ENCODE peak calls at places on chromosomes 6 and 20, in six cellular contexts. One of them, this sample, is unnamed.

GRCh38 chr6:155587817-155588216 is 132.2 kb upstream of the NOX3 start:
- DNase-seq in GM12878: no peak
- DNase-seq in HepG2: no peak
- DNase-seq in K562: no peak
- DNase-seq in A549: no peak
- DNase-seq in endothelial cell of umbilical vein: no peak
- DNase-seq in this sample: no peak

GRCh38 chr6:35497571-35498406 is 910 bp upstream of the TEAD3 start:
- DNase-seq in K562: peak; percentile 86
- DNase-seq in endothelial cell of umbilical vein: peak; percentile 46
- DNase-seq in A549: peak; percentile 26
- DNase-seq in HepG2: peak; percentile 47
- DNase-seq in GM12878: no peak
- DNase-seq in this sample: peak; percentile 91

GRCh38 chr6:448296-449056 is 56.9 kb downstream of the IRF4 start:
- DNase-seq in GM12878: no peak
- DNase-seq in HepG2: no peak
- DNase-seq in K562: no peak
- DNase-seq in endothelial cell of umbilical vein: no peak
- DNase-seq in A549: no peak
- DNase-seq in this sample: no peak

GRCh38 chr6:43494321-43494720 is 15.8 kb downstream of the LRRC73 start:
- DNase-seq in A549: no peak
- DNase-seq in K562: peak; percentile 49
- DNase-seq in endothelial cell of umbilical vein: no peak
- DNase-seq in GM12878: no peak
- DNase-seq in HepG2: no peak
- DNase-seq in this sample: no peak

GRCh38 chr6:100479180-100480035 is 14.7 kb upstream of the SIM1 start:
- DNase-seq in A549: no peak
- DNase-seq in HepG2: peak; percentile 27
- DNase-seq in endothelial cell of umbilical vein: peak; percentile 68
- DNase-seq in GM12878: peak; percentile 34
- DNase-seq in K562: peak; percentile 54
- DNase-seq in this sample: peak; percentile 67

GRCh38 chr6:106149472-106150069 is 63.4 kb downstream of the PRDM1 start:
- DNase-seq in A549: no peak
- DNase-seq in GM12878: no peak
- DNase-seq in HepG2: no peak
- DNase-seq in endothelial cell of umbilical vein: no peak
- DNase-seq in K562: no peak
- DNase-seq in this sample: no peak

GRCh38 chr6:110239516-110240265 is 59.5 kb downstream of the CDC40 start:
- DNase-seq in endothelial cell of umbilical vein: no peak
- DNase-seq in K562: no peak
- DNase-seq in HepG2: no peak
- DNase-seq in GM12878: no peak
- DNase-seq in A549: no peak
- DNase-seq in this sample: no peak

GRCh38 chr6:167130008-167130677 is 7.2 kb downstream of the CCR6 start:
- DNase-seq in endothelial cell of umbilical vein: no peak
- DNase-seq in K562: no peak
- DNase-seq in GM12878: no peak
- DNase-seq in HepG2: no peak
- DNase-seq in A549: no peak
- DNase-seq in this sample: no peak

GRCh38 chr20:15708984-15709598 is 864.2 kb downstream of the KIF16B start:
- DNase-seq in A549: peak; percentile 54
- DNase-seq in K562: peak; percentile 26
- DNase-seq in endothelial cell of umbilical vein: no peak
- DNase-seq in GM12878: no peak
- DNase-seq in HepG2: peak; percentile 52
- DNase-seq in this sample: peak; percentile 43

GRCh38 chr20:51326241-51326819 is 216.2 kb downstream of the NFATC2 start:
- DNase-seq in HepG2: peak; percentile 61
- DNase-seq in GM12878: no peak
- DNase-seq in endothelial cell of umbilical vein: peak; percentile 39
- DNase-seq in K562: peak; percentile 22
- DNase-seq in A549: peak; percentile 66
- DNase-seq in this sample: peak; percentile 65

GRCh38 chr6:156595481-156595880 is 181.7 kb upstream of the ARID1B start:
- DNase-seq in K562: no peak
- DNase-seq in GM12878: no peak
- DNase-seq in endothelial cell of umbilical vein: no peak
- DNase-seq in A549: no peak
- DNase-seq in HepG2: no peak
- DNase-seq in this sample: no peak

GRCh38 chr20:11204926-11205768 is 531.3 kb upstream of the JAG1 start:
- DNase-seq in GM12878: peak; percentile 50
- DNase-seq in endothelial cell of umbilical vein: peak; percentile 79
- DNase-seq in HepG2: peak; percentile 71
- DNase-seq in A549: peak; percentile 53
- DNase-seq in K562: no peak
- DNase-seq in this sample: peak; percentile 77

GRCh38 chr20:45358282-45359068 is 4.5 kb upstream of the SYS1 start:
- DNase-seq in HepG2: peak; percentile 64
- DNase-seq in K562: no peak
- DNase-seq in A549: no peak
- DNase-seq in endothelial cell of umbilical vein: peak; percentile 89
- DNase-seq in GM12878: no peak
- DNase-seq in this sample: peak; percentile 60

GRCh38 chr20:32278199-32278643 is 770 bp downstream of the KIF3B start:
- DNase-seq in HepG2: no peak
- DNase-seq in A549: no peak
- DNase-seq in endothelial cell of umbilical vein: peak; percentile 2
- DNase-seq in GM12878: peak; percentile 67
- DNase-seq in K562: no peak
- DNase-seq in this sample: peak; percentile 54

GRCh38 chr20:32285621-32286334 is 8.3 kb downstream of the KIF3B start:
- DNase-seq in A549: no peak
- DNase-seq in endothelial cell of umbilical vein: no peak
- DNase-seq in HepG2: no peak
- DNase-seq in GM12878: peak; percentile 84
- DNase-seq in K562: peak; percentile 64
- DNase-seq in this sample: peak; percentile 42

GRCh38 chr20:32285082-32285620 is 7.7 kb downstream of the KIF3B start:
- DNase-seq in K562: no peak
- DNase-seq in GM12878: peak; percentile 40
- DNase-seq in HepG2: no peak
- DNase-seq in endothelial cell of umbilical vein: no peak
- DNase-seq in A549: no peak
- DNase-seq in this sample: no peak

GRCh38 chr20:32281711-32282110 is 4.3 kb downstream of the KIF3B start:
- DNase-seq in K562: no peak
- DNase-seq in GM12878: no peak
- DNase-seq in HepG2: no peak
- DNase-seq in endothelial cell of umbilical vein: no peak
- DNase-seq in A549: no peak
- DNase-seq in this sample: no peak

DNA sequence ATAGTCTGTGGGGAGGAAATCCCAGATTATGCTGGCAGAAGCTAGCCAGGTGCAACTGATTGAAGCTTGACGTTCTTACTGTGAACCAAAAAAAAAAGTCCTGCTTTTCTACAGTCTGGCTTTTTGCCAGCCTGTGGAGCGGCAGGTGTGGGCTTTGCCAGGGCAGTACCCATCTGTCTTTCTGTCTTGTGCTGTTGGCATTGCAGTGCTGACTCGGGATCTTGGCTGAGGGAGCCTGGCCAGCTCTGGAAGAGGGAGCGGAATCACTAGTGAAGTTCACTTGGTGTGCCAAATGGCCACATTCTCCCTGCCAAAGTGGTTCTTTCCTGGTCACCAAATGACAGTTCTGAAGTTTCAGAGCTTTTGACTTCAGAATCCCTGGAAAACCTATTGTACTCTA is 5.0 kb downstream of the KIF3B start:
- DNase-seq in endothelial cell of umbilical vein: no peak
- DNase-seq in A549: no peak
- DNase-seq in HepG2: no peak
- DNase-seq in GM12878: no peak
- DNase-seq in K562: no peak
- DNase-seq in this sample: no peak
- TF ChIP-seq MYC in endothelial cell of umbilical vein: no peak
- TF ChIP-seq MYC in A549: no peak
- TF ChIP-seq MYC in HepG2: no peak
- TF ChIP-seq MYC in GM12878: no peak
- TF ChIP-seq MYC in K562: no peak
- TF ChIP-seq MYC in this sample: no peak

DNA sequence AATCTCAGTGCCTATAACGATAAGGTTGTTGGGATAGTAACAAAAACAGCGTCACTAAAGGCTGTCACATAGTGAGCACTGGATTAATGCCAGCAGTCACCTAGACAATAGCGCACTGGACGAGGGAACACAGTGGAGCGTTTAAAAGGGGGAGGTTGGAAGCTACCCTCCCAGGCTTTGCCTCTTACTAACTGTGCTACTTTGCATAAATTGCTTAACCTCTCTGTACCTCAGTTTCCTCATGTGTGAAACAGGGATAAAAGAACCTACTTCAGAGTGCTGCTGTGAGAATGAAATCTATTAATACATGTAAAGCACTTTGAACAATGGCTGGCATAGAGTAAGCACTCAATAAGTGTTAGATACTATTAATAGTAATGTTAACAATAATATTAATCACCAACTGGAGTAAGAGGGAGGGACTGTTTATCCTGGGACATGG is 10.5 kb downstream of the BCL2L1 start:
- DNase-seq in A549: no peak
- DNase-seq in endothelial cell of umbilical vein: no peak
- DNase-seq in K562: no peak
- DNase-seq in GM12878: no peak
- DNase-seq in HepG2: peak; percentile 62
- DNase-seq in this sample: no peak
- H3K4me3 ChIP-seq in A549: peak overlapping the region; percentile 20
- H3K4me3 ChIP-seq in endothelial cell of umbilical vein: no peak overlapping the region
- H3K4me3 ChIP-seq in K562: peak overlapping the region; percentile 4
- H3K4me3 ChIP-seq in GM12878: no peak overlapping the region
- H3K4me3 ChIP-seq in HepG2: peak overlapping the region; percentile 29
- H3K4me3 ChIP-seq in this sample: no peak overlapping the region

GRCh38 chr6:12580296-12580695 is 136.3 kb upstream of the PHACTR1 start:
- DNase-seq in GM12878: no peak
- DNase-seq in HepG2: no peak
- DNase-seq in endothelial cell of umbilical vein: no peak
- DNase-seq in A549: no peak
- DNase-seq in K562: no peak
- DNase-seq in this sample: no peak
- TF ChIP-seq POLR2A in GM12878: no peak
- TF ChIP-seq POLR2A in HepG2: no peak
- TF ChIP-seq POLR2A in endothelial cell of umbilical vein: no peak
- TF ChIP-seq POLR2A in A549: no peak
- TF ChIP-seq POLR2A in K562: no peak
- TF ChIP-seq POLR2A in this sample: no peak

GRCh38 chr6:20564269-20564668 is 30.0 kb downstream of the CDKAL1 start:
- DNase-seq in GM12878: no peak
- DNase-seq in endothelial cell of umbilical vein: peak; percentile 59
- DNase-seq in HepG2: no peak
- DNase-seq in A549: no peak
- DNase-seq in K562: no peak
- DNase-seq in this sample: peak; percentile 38
- TF ChIP-seq MYC in GM12878: no peak
- TF ChIP-seq MYC in endothelial cell of umbilical vein: no peak
- TF ChIP-seq MYC in HepG2: no peak
- TF ChIP-seq MYC in A549: no peak
- TF ChIP-seq MYC in K562: no peak
- TF ChIP-seq MYC in this sample: no peak

GRCh38 chr6:119145111-119145510 is 66.6 kb upstream of the FAM184A start:
- DNase-seq in HepG2: no peak
- DNase-seq in GM12878: no peak
- DNase-seq in K562: no peak
- DNase-seq in A549: no peak
- DNase-seq in endothelial cell of umbilical vein: peak; percentile 21
- DNase-seq in this sample: peak; percentile 82

GRCh38 chr6:119148102-119148824 is 69.8 kb upstream of the FAM184A start:
- DNase-seq in GM12878: no peak
- DNase-seq in HepG2: peak; percentile 79
- DNase-seq in K562: peak; percentile 31
- DNase-seq in endothelial cell of umbilical vein: peak; percentile 72
- DNase-seq in A549: peak; percentile 33
- DNase-seq in this sample: peak; percentile 67

GRCh38 chr6:119147101-119148053 is 68.9 kb upstream of the FAM184A start:
- DNase-seq in HepG2: peak; percentile 92
- DNase-seq in A549: peak; percentile 65
- DNase-seq in GM12878: peak; percentile 60
- DNase-seq in endothelial cell of umbilical vein: peak; percentile 77
- DNase-seq in K562: peak; percentile 89
- DNase-seq in this sample: peak; percentile 94

GRCh38 chr6:119152187-119152586 is 73.7 kb upstream of the FAM184A start:
- DNase-seq in K562: no peak
- DNase-seq in GM12878: no peak
- DNase-seq in endothelial cell of umbilical vein: no peak
- DNase-seq in A549: no peak
- DNase-seq in HepG2: no peak
- DNase-seq in this sample: no peak

DNA sequence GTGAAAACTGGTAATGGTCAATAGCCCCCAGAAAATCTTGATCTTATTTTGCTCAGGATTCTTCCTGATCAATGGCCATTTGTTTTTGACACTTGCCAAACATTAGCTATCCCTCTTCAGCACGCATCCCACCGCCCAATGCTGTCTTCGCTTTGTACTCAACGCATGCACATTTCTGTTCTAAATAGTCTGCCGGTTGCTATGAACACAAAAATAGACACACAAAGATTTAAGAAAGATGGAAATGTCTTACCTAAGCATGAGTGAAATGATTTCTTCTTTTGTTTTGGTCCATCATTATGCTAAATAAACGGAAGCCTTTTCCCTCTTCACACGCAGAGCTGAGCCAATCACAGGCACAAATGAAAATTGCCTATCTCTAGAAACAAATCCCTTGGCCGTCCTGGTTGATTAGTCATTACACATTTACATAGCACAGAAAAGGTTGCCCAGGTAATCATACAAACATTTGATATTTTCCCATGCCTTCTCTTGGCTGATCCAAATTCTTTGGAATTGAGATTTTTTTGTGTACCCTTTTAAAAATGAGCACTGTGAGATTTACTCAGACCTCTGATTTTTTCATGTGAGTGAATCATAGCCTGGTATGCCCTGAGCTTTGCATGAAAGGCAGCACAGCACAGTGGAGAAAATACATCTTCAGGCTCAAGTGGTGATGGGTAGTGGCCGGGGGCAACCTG is 70.5 kb upstream of the FAM184A start:
- DNase-seq in HepG2: no peak
- DNase-seq in K562: no peak
- DNase-seq in endothelial cell of umbilical vein: no peak
- DNase-seq in A549: no peak
- DNase-seq in GM12878: no peak
- DNase-seq in this sample: no peak
- H3K4me3 ChIP-seq in HepG2: no peak overlapping the region
- H3K4me3 ChIP-seq in K562: no peak overlapping the region
- H3K4me3 ChIP-seq in endothelial cell of umbilical vein: no peak overlapping the region
- H3K4me3 ChIP-seq in A549: no peak overlapping the region
- H3K4me3 ChIP-seq in GM12878: no peak overlapping the region
- H3K4me3 ChIP-seq in this sample: no peak overlapping the region

GRCh38 chr20:58691773-58692578 is 624 bp upstream of the NPEPL1 start:
- DNase-seq in GM12878: no peak
- DNase-seq in K562: peak; percentile 23
- DNase-seq in A549: no peak
- DNase-seq in HepG2: no peak
- DNase-seq in endothelial cell of umbilical vein: no peak
- DNase-seq in this sample: peak; percentile 96
- TF ChIP-seq POLR2A in GM12878: no peak
- TF ChIP-seq POLR2A in K562: no peak
- TF ChIP-seq POLR2A in A549: no peak
- TF ChIP-seq POLR2A in HepG2: no peak
- TF ChIP-seq POLR2A in endothelial cell of umbilical vein: no peak
- TF ChIP-seq POLR2A in this sample: no peak

GRCh38 chr6:133774356-133774755 is 114.6 kb upstream of the TCF21 start:
- DNase-seq in GM12878: no peak
- DNase-seq in HepG2: no peak
- DNase-seq in endothelial cell of umbilical vein: peak; percentile 44
- DNase-seq in A549: no peak
- DNase-seq in K562: no peak
- DNase-seq in this sample: peak; percentile 24
- TF ChIP-seq MYC in GM12878: no peak
- TF ChIP-seq MYC in HepG2: no peak
- TF ChIP-seq MYC in endothelial cell of umbilical vein: no peak
- TF ChIP-seq MYC in A549: no peak
- TF ChIP-seq MYC in K562: no peak
- TF ChIP-seq MYC in this sample: no peak

This sample was measured in NB4.